ENCODE peak calls at places on chromosome 4, in ten cellular contexts. One of them, this sample, is unnamed.

GRCh38 chr4:88803600-88804096 is 106.0 kb upstream of the NAP1L5 start:
- DNase-seq in HFF-Myc: peak
- DNase-seq in osteocyte: no peak
- DNase-seq in AG09309: peak
- DNase-seq in CD4-positive, alpha-beta T cell: no peak
- DNase-seq in choroid plexus epithelial cell: peak
- DNase-seq in heart left ventricle: no peak
- DNase-seq in body of pancreas: peak
- DNase-seq in H9: no peak
- DNase-seq in fibroblast of lung: peak
- DNase-seq in this sample: no peak

GRCh38 chr4:113645771-113646455 is 115.6 kb downstream of the CAMK2D start:
- DNase-seq in AG09309: peak
- DNase-seq in H9: peak
- DNase-seq in osteocyte: no peak
- DNase-seq in CD4-positive, alpha-beta T cell: no peak
- DNase-seq in fibroblast of lung: peak
- DNase-seq in body of pancreas: peak
- DNase-seq in heart left ventricle: no peak
- DNase-seq in choroid plexus epithelial cell: peak
- DNase-seq in HFF-Myc: no peak
- DNase-seq in this sample: no peak

GRCh38 chr4:13766722-13767495 is 139.4 kb upstream of the BOD1L1 start:
- DNase-seq in fibroblast of lung: no peak
- DNase-seq in choroid plexus epithelial cell: no peak
- DNase-seq in body of pancreas: peak
- DNase-seq in CD4-positive, alpha-beta T cell: no peak
- DNase-seq in osteocyte: no peak
- DNase-seq in H9: no peak
- DNase-seq in HFF-Myc: no peak
- DNase-seq in heart left ventricle: no peak
- DNase-seq in AG09309: no peak
- DNase-seq in this sample: no peak

GRCh38 chr4:70196855-70197254 is 1.3 kb downstream of the ODAM start:
- DNase-seq in osteocyte: no peak
- DNase-seq in HFF-Myc: no peak
- DNase-seq in body of pancreas: no peak
- DNase-seq in choroid plexus epithelial cell: no peak
- DNase-seq in CD4-positive, alpha-beta T cell: no peak
- DNase-seq in fibroblast of lung: no peak
- DNase-seq in heart left ventricle: no peak
- DNase-seq in AG09309: no peak
- DNase-seq in H9: no peak
- DNase-seq in this sample: no peak

GRCh38 chr4:183353557-183353956 is 31.3 kb upstream of the CLDN24 start:
- DNase-seq in osteocyte: no peak
- DNase-seq in choroid plexus epithelial cell: no peak
- DNase-seq in AG09309: no peak
- DNase-seq in CD4-positive, alpha-beta T cell: no peak
- DNase-seq in heart left ventricle: no peak
- DNase-seq in HFF-Myc: no peak
- DNase-seq in H9: no peak
- DNase-seq in body of pancreas: no peak
- DNase-seq in fibroblast of lung: no peak
- DNase-seq in this sample: no peak

GRCh38 chr4:169099775-169100180 is 89.7 kb upstream of the CBR4 start:
- DNase-seq in HFF-Myc: no peak
- DNase-seq in fibroblast of lung: peak
- DNase-seq in H9: no peak
- DNase-seq in body of pancreas: peak
- DNase-seq in choroid plexus epithelial cell: peak
- DNase-seq in osteocyte: no peak
- DNase-seq in CD4-positive, alpha-beta T cell: no peak
- DNase-seq in AG09309: no peak
- DNase-seq in heart left ventricle: no peak
- DNase-seq in this sample: no peak

GRCh38 chr4:171813195-171813955 is at the start of gene GALNTL6:
- DNase-seq in heart left ventricle: peak
- DNase-seq in osteocyte: no peak
- DNase-seq in HFF-Myc: no peak
- DNase-seq in body of pancreas: no peak
- DNase-seq in AG09309: no peak
- DNase-seq in fibroblast of lung: no peak
- DNase-seq in choroid plexus epithelial cell: peak
- DNase-seq in H9: peak
- DNase-seq in CD4-positive, alpha-beta T cell: no peak
- DNase-seq in this sample: no peak

GRCh38 chr4:122639181-122639580 is 18.3 kb upstream of the IL21 start:
- DNase-seq in HFF-Myc: no peak
- DNase-seq in CD4-positive, alpha-beta T cell: no peak
- DNase-seq in body of pancreas: no peak
- DNase-seq in AG09309: no peak
- DNase-seq in fibroblast of lung: no peak
- DNase-seq in heart left ventricle: no peak
- DNase-seq in osteocyte: no peak
- DNase-seq in choroid plexus epithelial cell: no peak
- DNase-seq in H9: no peak
- DNase-seq in this sample: no peak

GRCh38 chr4:94827481-94828110 is 69.8 kb downstream of the BMPR1B start:
- DNase-seq in CD4-positive, alpha-beta T cell: no peak
- DNase-seq in HFF-Myc: peak
- DNase-seq in body of pancreas: no peak
- DNase-seq in fibroblast of lung: peak
- DNase-seq in osteocyte: no peak
- DNase-seq in choroid plexus epithelial cell: peak
- DNase-seq in heart left ventricle: no peak
- DNase-seq in AG09309: peak
- DNase-seq in H9: no peak
- DNase-seq in this sample: no peak

DNA sequence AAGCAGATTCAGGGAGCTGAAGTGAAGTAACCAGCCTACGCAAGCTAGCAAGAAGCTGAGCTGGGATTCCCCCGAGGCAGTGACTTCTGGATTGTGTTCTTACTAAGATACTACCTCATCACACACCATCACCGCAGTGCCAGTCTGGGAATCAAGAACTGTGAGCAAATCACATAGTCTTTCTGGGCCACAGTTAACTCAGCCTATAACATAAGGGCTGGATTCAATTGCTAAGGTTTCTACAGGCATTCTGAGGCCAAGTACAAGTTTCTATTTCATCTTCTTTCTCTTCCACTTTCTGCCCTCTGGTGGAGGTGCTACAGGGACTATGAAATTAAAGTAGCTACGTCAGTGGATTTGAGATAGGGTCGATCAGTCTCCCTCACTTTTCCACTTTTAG is 1.4 kb upstream of the CORIN start:
- DNase-seq in H9: no peak
- DNase-seq in body of pancreas: no peak
- DNase-seq in choroid plexus epithelial cell: peak
- DNase-seq in fibroblast of lung: peak
- DNase-seq in heart left ventricle: no peak
- DNase-seq in osteocyte: no peak
- DNase-seq in CD4-positive, alpha-beta T cell: no peak
- DNase-seq in AG09309: peak
- DNase-seq in HFF-Myc: no peak
- DNase-seq in this sample: no peak
- TF ChIP-seq CTCF in H9: peak
- TF ChIP-seq CTCF in body of pancreas: no peak
- TF ChIP-seq CTCF in choroid plexus epithelial cell: peak
- TF ChIP-seq CTCF in fibroblast of lung: peak
- TF ChIP-seq CTCF in heart left ventricle: peak
- TF ChIP-seq CTCF in osteocyte: peak
- TF ChIP-seq CTCF in CD4-positive, alpha-beta T cell: peak
- TF ChIP-seq CTCF in AG09309: peak
- TF ChIP-seq CTCF in HFF-Myc: peak
- TF ChIP-seq CTCF in this sample: no peak

DNA sequence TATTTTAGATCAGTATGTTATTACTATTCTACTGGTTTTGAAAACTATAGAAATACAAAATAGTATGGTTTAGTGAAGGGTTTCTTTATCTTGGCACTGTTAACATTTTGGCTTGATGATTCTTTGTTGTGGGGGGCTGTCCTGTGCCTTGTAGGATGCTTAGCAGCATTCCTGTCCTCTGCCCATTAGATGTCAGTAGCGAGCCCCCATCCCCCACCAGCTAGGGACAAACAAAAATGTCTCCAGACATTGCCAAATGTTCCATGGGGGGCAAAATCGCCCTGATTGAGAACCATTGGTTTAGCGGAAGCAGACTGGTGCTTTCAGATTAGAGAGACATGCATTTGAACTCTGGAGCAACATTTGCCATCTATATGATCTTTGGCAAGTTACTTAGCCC is 23.3 kb downstream of the SPARCL1 start:
- DNase-seq in AG09309: no peak
- DNase-seq in HFF-Myc: no peak
- DNase-seq in CD4-positive, alpha-beta T cell: no peak
- DNase-seq in choroid plexus epithelial cell: no peak
- DNase-seq in heart left ventricle: no peak
- DNase-seq in H9: no peak
- DNase-seq in body of pancreas: no peak
- DNase-seq in osteocyte: no peak
- DNase-seq in fibroblast of lung: no peak
- DNase-seq in this sample: no peak
- TF ChIP-seq CTCF in AG09309: no peak
- TF ChIP-seq CTCF in HFF-Myc: peak
- TF ChIP-seq CTCF in CD4-positive, alpha-beta T cell: no peak
- TF ChIP-seq CTCF in choroid plexus epithelial cell: peak
- TF ChIP-seq CTCF in heart left ventricle: peak
- TF ChIP-seq CTCF in H9: peak
- TF ChIP-seq CTCF in body of pancreas: no peak
- TF ChIP-seq CTCF in osteocyte: peak
- TF ChIP-seq CTCF in fibroblast of lung: peak
- TF ChIP-seq CTCF in this sample: no peak

GRCh38 chr4:111681270-111681669 is 464.0 kb upstream of the FAM241A start:
- DNase-seq in H9: no peak
- DNase-seq in AG09309: no peak
- DNase-seq in HFF-Myc: no peak
- DNase-seq in choroid plexus epithelial cell: no peak
- DNase-seq in osteocyte: no peak
- DNase-seq in fibroblast of lung: no peak
- DNase-seq in CD4-positive, alpha-beta T cell: no peak
- DNase-seq in body of pancreas: no peak
- DNase-seq in heart left ventricle: no peak
- DNase-seq in this sample: no peak

GRCh38 chr4:111678466-111678865 is 466.8 kb upstream of the FAM241A start:
- DNase-seq in body of pancreas: no peak
- DNase-seq in heart left ventricle: no peak
- DNase-seq in H9: no peak
- DNase-seq in osteocyte: no peak
- DNase-seq in HFF-Myc: peak
- DNase-seq in CD4-positive, alpha-beta T cell: no peak
- DNase-seq in AG09309: peak
- DNase-seq in choroid plexus epithelial cell: peak
- DNase-seq in fibroblast of lung: peak
- DNase-seq in this sample: no peak

GRCh38 chr4:111678908-111679307 is 466.3 kb upstream of the FAM241A start:
- DNase-seq in choroid plexus epithelial cell: peak
- DNase-seq in AG09309: no peak
- DNase-seq in H9: no peak
- DNase-seq in body of pancreas: no peak
- DNase-seq in fibroblast of lung: no peak
- DNase-seq in HFF-Myc: no peak
- DNase-seq in heart left ventricle: no peak
- DNase-seq in CD4-positive, alpha-beta T cell: no peak
- DNase-seq in osteocyte: no peak
- DNase-seq in this sample: no peak

GRCh38 chr4:111685205-111685604 is 460.0 kb upstream of the FAM241A start:
- DNase-seq in heart left ventricle: no peak
- DNase-seq in CD4-positive, alpha-beta T cell: no peak
- DNase-seq in fibroblast of lung: no peak
- DNase-seq in HFF-Myc: no peak
- DNase-seq in body of pancreas: no peak
- DNase-seq in choroid plexus epithelial cell: no peak
- DNase-seq in osteocyte: no peak
- DNase-seq in AG09309: no peak
- DNase-seq in H9: no peak
- DNase-seq in this sample: no peak

GRCh38 chr4:111681751-111682150 is 463.5 kb upstream of the FAM241A start:
- DNase-seq in CD4-positive, alpha-beta T cell: no peak
- DNase-seq in fibroblast of lung: no peak
- DNase-seq in body of pancreas: no peak
- DNase-seq in HFF-Myc: no peak
- DNase-seq in H9: no peak
- DNase-seq in osteocyte: no peak
- DNase-seq in choroid plexus epithelial cell: no peak
- DNase-seq in heart left ventricle: no peak
- DNase-seq in AG09309: no peak
- DNase-seq in this sample: no peak
- TF ChIP-seq CTCF in CD4-positive, alpha-beta T cell: no peak
- TF ChIP-seq CTCF in fibroblast of lung: no peak
- TF ChIP-seq CTCF in body of pancreas: no peak
- TF ChIP-seq CTCF in HFF-Myc: no peak
- TF ChIP-seq CTCF in H9: no peak
- TF ChIP-seq CTCF in osteocyte: no peak
- TF ChIP-seq CTCF in choroid plexus epithelial cell: no peak
- TF ChIP-seq CTCF in heart left ventricle: no peak
- TF ChIP-seq CTCF in AG09309: no peak
- TF ChIP-seq CTCF in this sample: no peak

GRCh38 chr4:76697129-76697803 is 200.7 kb downstream of the SOWAHB start:
- DNase-seq in H9: no peak
- DNase-seq in choroid plexus epithelial cell: no peak
- DNase-seq in AG09309: no peak
- DNase-seq in HFF-Myc: no peak
- DNase-seq in fibroblast of lung: no peak
- DNase-seq in CD4-positive, alpha-beta T cell: no peak
- DNase-seq in osteocyte: no peak
- DNase-seq in body of pancreas: no peak
- DNase-seq in heart left ventricle: no peak
- DNase-seq in this sample: no peak
- TF ChIP-seq CTCF in H9: no peak
- TF ChIP-seq CTCF in choroid plexus epithelial cell: no peak
- TF ChIP-seq CTCF in AG09309: no peak
- TF ChIP-seq CTCF in HFF-Myc: no peak
- TF ChIP-seq CTCF in fibroblast of lung: no peak
- TF ChIP-seq CTCF in CD4-positive, alpha-beta T cell: no peak
- TF ChIP-seq CTCF in osteocyte: no peak
- TF ChIP-seq CTCF in body of pancreas: no peak
- TF ChIP-seq CTCF in heart left ventricle: no peak
- TF ChIP-seq CTCF in this sample: no peak

GRCh38 chr4:153439831-153440230 is 26.3 kb upstream of the TMEM131L start:
- DNase-seq in H9: no peak
- DNase-seq in AG09309: no peak
- DNase-seq in choroid plexus epithelial cell: no peak
- DNase-seq in HFF-Myc: no peak
- DNase-seq in osteocyte: no peak
- DNase-seq in fibroblast of lung: no peak
- DNase-seq in body of pancreas: no peak
- DNase-seq in heart left ventricle: no peak
- DNase-seq in CD4-positive, alpha-beta T cell: no peak
- DNase-seq in this sample: no peak
- TF ChIP-seq CTCF in H9: no peak
- TF ChIP-seq CTCF in AG09309: no peak
- TF ChIP-seq CTCF in choroid plexus epithelial cell: no peak
- TF ChIP-seq CTCF in HFF-Myc: no peak
- TF ChIP-seq CTCF in osteocyte: no peak
- TF ChIP-seq CTCF in fibroblast of lung: no peak
- TF ChIP-seq CTCF in body of pancreas: no peak
- TF ChIP-seq CTCF in heart left ventricle: no peak
- TF ChIP-seq CTCF in CD4-positive, alpha-beta T cell: no peak
- TF ChIP-seq CTCF in this sample: no peak

GRCh38 chr4:142519342-142519741 is 326.8 kb downstream of the INPP4B start:
- DNase-seq in fibroblast of lung: no peak
- DNase-seq in body of pancreas: no peak
- DNase-seq in HFF-Myc: no peak
- DNase-seq in osteocyte: no peak
- DNase-seq in H9: no peak
- DNase-seq in choroid plexus epithelial cell: peak
- DNase-seq in AG09309: no peak
- DNase-seq in heart left ventricle: no peak
- DNase-seq in CD4-positive, alpha-beta T cell: no peak
- DNase-seq in this sample: no peak
- TF ChIP-seq CTCF in fibroblast of lung: no peak
- TF ChIP-seq CTCF in body of pancreas: no peak
- TF ChIP-seq CTCF in HFF-Myc: no peak
- TF ChIP-seq CTCF in osteocyte: no peak
- TF ChIP-seq CTCF in H9: no peak
- TF ChIP-seq CTCF in choroid plexus epithelial cell: no peak
- TF ChIP-seq CTCF in AG09309: no peak
- TF ChIP-seq CTCF in heart left ventricle: no peak
- TF ChIP-seq CTCF in CD4-positive, alpha-beta T cell: no peak
- TF ChIP-seq CTCF in this sample: no peak

This sample was measured in CD14-positive monocyte.